ENCODE peak calls at places on chromosomes 16 and 17, in five cellular contexts. Y is suprapubic skin, G is pancreas, D is left lung, K is tibial nerve. P is an unnamed sample.

GRCh38 chr17:28598389-28598788 is 436 bp downstream of the SPAG5 start:
- DNase-seq in Y (no peak), G (no peak), D (no peak), K (no peak), P (no peak)

GRCh38 chr17:82250868-82251500 is 22.1 kb downstream of the SLC16A3 start:
- DNase-seq in Y (no peak), G (no peak), D (peak), K (no peak), P (no peak)

GRCh38 chr16:15034266-15035162 is 21.4 kb downstream of the NTAN1 start:
- DNase-seq in Y (no peak), G (no peak), D (no peak), K (no peak), P (no peak)

GRCh38 chr17:2020721-2021120 is 4.4 kb downstream of the RTN4RL1 start:
- DNase-seq in Y (no peak), G (no peak), D (no peak), K (no peak), P (no peak)

GRCh38 chr16:85999778-86000177 is 100.8 kb downstream of the IRF8 start:
- DNase-seq in Y (peak), G (no peak), D (no peak), K (no peak), P (no peak)

GRCh38 chr17:74960739-74961342 is 11.7 kb downstream of the HID1 start:
- DNase-seq in Y (no peak), G (no peak), D (peak), K (no peak), P (peak)

GRCh38 chr16:75026892-75027391 is 28.1 kb downstream of the ZNRF1 start:
- DNase-seq in Y (no peak), G (no peak), D (no peak), K (no peak), P (no peak)

GRCh38 chr16:15650698-15651161 is 685 bp downstream of the NDE1 start:
- DNase-seq in Y (no peak), G (peak), D (peak), K (peak), P (peak)

GRCh38 chr16:56201030-56201429 is 9.7 kb downstream of the GNAO1 start:
- DNase-seq in Y (no peak), G (no peak), D (no peak), K (no peak), P (no peak)

GRCh38 chr16:88907768-88908167 is 41.3 kb upstream of the PABPN1L start:
- DNase-seq in Y (no peak), G (no peak), D (no peak), K (no peak), P (no peak)

GRCh38 chr16:67529639-67530012 is 997 bp downstream of the RIPOR1 start:
- DNase-seq in Y (no peak), G (no peak), D (no peak), K (no peak), P (no peak)

GRCh38 chr17:72816406-72816805 is 276.1 kb downstream of the SLC39A11 start:
- DNase-seq in Y (no peak), G (no peak), D (no peak), K (no peak), P (no peak)

GRCh38 chr17:58969156-58969555 is 137.5 kb downstream of the TRIM37 start:
- DNase-seq in Y (no peak), G (no peak), D (no peak), K (no peak), P (no peak)

GRCh38 chr17:65102788-65103187 is 34.4 kb upstream of the RGS9 start:
- DNase-seq in Y (no peak), G (no peak), D (no peak), K (no peak), P (no peak)

GRCh38 chr17:65185686-65186382 is 48.7 kb downstream of the RGS9 start:
- DNase-seq in Y (no peak), G (no peak), D (no peak), K (no peak), P (no peak)

GRCh38 chr17:44022246-44022645 is 7.5 kb upstream of the TMEM101 start:
- DNase-seq in Y (no peak), G (no peak), D (no peak), K (no peak), P (no peak)

GRCh38 chr16:1903845-1904820 is 14.1 kb downstream of the HS3ST6 start:
- DNase-seq in Y (no peak), G (no peak), D (peak), K (no peak), P (no peak)

GRCh38 chr16:47460301-47460754 is 535 bp downstream of the ITFG1 start:
- DNase-seq in Y (no peak), G (no peak), D (no peak), K (no peak), P (no peak)

GRCh38 chr17:72812823-72813222 is 279.7 kb downstream of the SLC39A11 start:
- DNase-seq in Y (no peak), G (no peak), D (no peak), K (no peak), P (no peak)

GRCh38 chr17:79933863-79934652 is 94.8 kb upstream of the CBX4 start:
- DNase-seq in Y (no peak), G (no peak), D (peak), K (no peak), P (no peak)

GRCh38 chr16:85526132-85526731 is 86.9 kb upstream of the GSE1 start:
- DNase-seq in Y (no peak), G (no peak), D (no peak), K (no peak), P (no peak)

GRCh38 chr17:21539146-21539545 is 153.2 kb upstream of the KCNJ18 start:
- DNase-seq in Y (no peak), G (no peak), D (no peak), K (no peak), P (no peak)

GRCh38 chr17:31275126-31275525 is 21.9 kb downstream of the OMG start:
- DNase-seq in Y (no peak), G (no peak), D (no peak), K (no peak), P (no peak)

GRCh38 chr17:79513206-79513605 is 97.6 kb downstream of the RBFOX3 start:
- DNase-seq in Y (no peak), G (no peak), D (no peak), K (no peak), P (no peak)

GRCh38 chr16:20612551-20613470 is 36.6 kb upstream of the ACSM2B start:
- DNase-seq in Y (no peak), G (peak), D (peak), K (no peak), P (no peak)

GRCh38 chr16:87457724-87458423 is 35.0 kb downstream of the ZCCHC14 start:
- DNase-seq in Y (no peak), G (no peak), D (no peak), K (no peak), P (peak)

GRCh38 chr16:26197707-26198106 is 505.9 kb downstream of the HS3ST4 start:
- DNase-seq in Y (no peak), G (no peak), D (no peak), K (no peak), P (no peak)

GRCh38 chr17:39225974-39226683 is 384 bp upstream of the STAC2 start:
- DNase-seq in Y (no peak), G (no peak), D (no peak), K (peak), P (no peak)

GRCh38 chr16:71746442-71747046 is 22.0 kb upstream of the PHLPP2 start:
- DNase-seq in Y (no peak), G (no peak), D (no peak), K (no peak), P (peak)

GRCh38 chr16:23466162-23466885 is 13.3 kb upstream of the COG7 start:
- DNase-seq in Y (no peak), G (no peak), D (no peak), K (no peak), P (no peak)

GRCh38 chr17:39979021-39979660 is 1.5 kb upstream of the PSMD3 start:
- DNase-seq in Y (no peak), G (no peak), D (no peak), K (no peak), P (no peak)

GRCh38 chr17:73255671-73256181 is 6.0 kb downstream of the CPSF4L start:
- DNase-seq in Y (no peak), G (no peak), D (peak), K (peak), P (peak)

GRCh38 chr17:32341141-32341856 is 674 bp downstream of the C17orf75 start:
- DNase-seq in Y (no peak), G (no peak), D (no peak), K (no peak), P (peak)

GRCh38 chr16:2160915-2161551 is 5.5 kb downstream of the TRAF7 start:
- DNase-seq in Y (peak), G (no peak), D (no peak), K (peak), P (no peak)

GRCh38 chr17:58249270-58250133 is 11.1 kb downstream of the LPO start:
- DNase-seq in Y (peak), G (peak), D (peak), K (peak), P (peak)

GRCh38 chr17:41049110-41049509 is 2.0 kb upstream of the KRTAP2-1 start:
- DNase-seq in Y (no peak), G (no peak), D (no peak), K (no peak), P (no peak)

GRCh38 chr16:86117756-86118155 is 218.8 kb downstream of the IRF8 start:
- DNase-seq in Y (no peak), G (no peak), D (no peak), K (no peak), P (no peak)

GRCh38 chr17:42317256-42317966 is 29.1 kb downstream of the STAT5A start:
- DNase-seq in Y (no peak), G (no peak), D (no peak), K (no peak), P (no peak)

GRCh38 chr17:42323268-42323773 is 35.0 kb downstream of the STAT5A start:
- DNase-seq in Y (no peak), G (no peak), D (no peak), K (no peak), P (no peak)

GRCh38 chr17:42322382-42323267 is 34.3 kb downstream of the STAT5A start:
- DNase-seq in Y (peak), G (peak), D (peak), K (peak), P (peak)

GRCh38 chr17:42325026-42325425 is 36.7 kb downstream of the STAT5A start:
- DNase-seq in Y (no peak), G (no peak), D (peak), K (no peak), P (no peak)

GRCh38 chr17:42321555-42321954 is 33.3 kb downstream of the STAT5A start:
- DNase-seq in Y (no peak), G (no peak), D (no peak), K (no peak), P (no peak)
- H3K27ac ChIP-seq in Y (no peak), G (no peak), D (no peak), K (no peak), P (no peak)

DNA sequence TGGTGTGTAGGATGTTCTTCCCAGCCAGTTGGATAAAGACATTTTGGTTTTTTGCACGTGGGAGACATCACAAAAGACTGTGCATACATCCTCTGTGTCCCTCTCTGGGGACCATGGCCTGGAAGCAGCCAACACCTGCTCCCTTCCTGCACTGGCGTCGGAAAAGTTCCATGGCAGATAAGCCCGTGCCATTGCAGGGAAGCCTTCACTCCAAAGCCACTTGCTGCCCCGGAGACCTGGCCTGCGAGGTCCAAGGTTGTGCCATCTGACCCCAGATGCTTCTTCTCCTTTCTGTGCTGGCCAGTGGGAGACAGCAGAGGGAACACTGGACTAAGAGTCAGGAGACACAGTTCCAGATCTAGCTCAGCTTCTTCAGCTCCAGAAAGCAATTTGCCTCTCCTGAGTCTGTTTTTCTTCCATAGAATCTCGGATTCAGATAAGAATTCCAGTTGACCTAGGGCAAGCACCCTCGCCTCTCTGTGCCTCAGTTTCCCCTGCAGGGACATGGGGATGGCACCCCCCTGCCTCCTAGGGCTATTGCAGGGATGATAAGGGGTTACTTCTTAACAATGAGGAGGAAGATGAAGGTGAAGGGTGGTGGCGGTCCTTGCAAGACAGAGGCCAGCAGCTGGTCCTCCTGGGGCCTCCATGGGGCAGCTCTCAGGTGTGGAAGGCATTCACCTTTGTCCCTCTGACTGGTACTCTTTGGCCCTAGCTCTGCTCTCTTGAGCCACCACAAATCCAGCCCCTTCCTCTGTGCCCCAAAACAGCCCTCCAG is 134.2 kb downstream of the CMIP start:
- DNase-seq in Y (no peak), G (no peak), D (no peak), K (no peak), P (no peak)
- H3K27ac ChIP-seq in Y (no peak), G (no peak), D (no peak), K (no peak), P (no peak)

DNA sequence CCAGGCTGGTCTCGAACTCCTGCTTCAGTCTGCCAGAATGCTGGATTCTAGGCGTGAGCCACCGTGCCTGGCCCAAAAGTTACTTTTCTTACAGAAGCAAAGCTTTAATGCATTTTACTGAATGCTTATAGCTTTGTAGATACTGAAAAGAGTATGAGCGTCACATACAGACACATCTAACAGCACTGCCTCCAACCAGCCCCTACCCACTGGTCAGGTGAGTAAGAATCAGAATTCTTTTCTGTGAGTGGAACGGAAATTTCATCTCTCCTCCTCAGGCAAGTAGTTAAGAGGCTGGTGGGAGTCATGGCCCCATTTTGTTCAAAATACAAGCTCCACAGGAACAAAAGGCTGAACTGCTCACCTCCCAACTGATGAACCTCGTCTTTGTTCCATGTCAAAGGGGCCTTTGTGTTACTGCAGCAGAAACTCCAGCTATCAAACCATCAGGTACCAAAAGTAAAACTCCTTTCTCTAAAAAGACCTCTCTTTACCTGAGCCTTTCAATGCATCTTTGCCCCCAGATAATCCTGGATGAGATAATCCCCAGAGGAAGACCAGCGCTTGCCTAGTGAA is 92.4 kb upstream of the RPH3AL start:
- DNase-seq in Y (no peak), G (no peak), D (no peak), K (no peak), P (no peak)
- H3K27ac ChIP-seq in Y (no peak), G (no peak), D (no peak), K (no peak), P (no peak)

GRCh38 chr16:57567691-57568090 is 25.2 kb downstream of the ADGRG5 start:
- DNase-seq in Y (no peak), G (no peak), D (no peak), K (no peak), P (no peak)
- H3K27ac ChIP-seq in Y (no peak), G (no peak), D (no peak), K (no peak), P (no peak)

GRCh38 chr17:49979748-49980479 is 10.9 kb downstream of the DLX4 start:
- DNase-seq in Y (no peak), G (no peak), D (no peak), K (no peak), P (no peak)

GRCh38 chr17:49976163-49976827 is 7.3 kb downstream of the DLX4 start:
- DNase-seq in Y (no peak), G (peak), D (no peak), K (no peak), P (no peak)

GRCh38 chr17:49977463-49978389 is 8.7 kb downstream of the DLX4 start:
- DNase-seq in Y (no peak), G (no peak), D (no peak), K (no peak), P (no peak)

GRCh38 chr17:49976828-49977202 is 7.8 kb downstream of the DLX4 start:
- DNase-seq in Y (no peak), G (no peak), D (no peak), K (no peak), P (no peak)

GRCh38 chr17:49978501-49978900 is 9.5 kb downstream of the DLX4 start:
- DNase-seq in Y (no peak), G (no peak), D (peak), K (no peak), P (no peak)
- H3K27ac ChIP-seq in Y (no peak), G (no peak), D (no peak), K (no peak), P (no peak)

GRCh38 chr17:14332331-14332730 is 31.4 kb downstream of the HS3ST3B1 start:
- DNase-seq in Y (no peak), G (no peak), D (no peak), K (no peak), P (no peak)

GRCh38 chr17:14331200-14331981 is 30.5 kb downstream of the HS3ST3B1 start:
- DNase-seq in Y (no peak), G (no peak), D (no peak), K (no peak), P (no peak)

GRCh38 chr17:14333506-14333905 is 32.6 kb downstream of the HS3ST3B1 start:
- DNase-seq in Y (no peak), G (no peak), D (no peak), K (no peak), P (no peak)

GRCh38 chr17:14330492-14330920 is 29.6 kb downstream of the HS3ST3B1 start:
- DNase-seq in Y (no peak), G (no peak), D (no peak), K (no peak), P (no peak)

DNA sequence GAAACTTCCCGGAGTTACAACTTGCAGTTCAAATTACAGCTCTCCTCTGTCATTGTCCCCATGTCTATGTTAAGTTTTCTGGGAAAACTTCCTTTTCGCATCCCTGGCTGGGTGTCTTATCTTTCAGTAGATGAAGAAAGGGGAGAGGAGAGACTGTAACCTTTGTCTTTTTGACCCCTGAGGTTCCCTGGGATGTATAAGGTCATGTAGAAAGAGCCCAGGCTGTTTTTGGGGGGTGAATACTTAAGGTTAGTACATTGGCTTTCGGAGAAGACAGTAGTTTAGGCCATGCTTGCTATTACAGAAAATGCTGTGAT is 31.1 kb downstream of the HS3ST3B1 start:
- DNase-seq in Y (no peak), G (no peak), D (no peak), K (no peak), P (no peak)
- H3K27ac ChIP-seq in Y (no peak), G (no peak), D (no peak), K (no peak), P (no peak)

P was measured in CD4-positive, alpha-beta memory T cell.